ENCODE peak calls at places on chromosomes 13 and 19, in nine cellular contexts. One of them, this sample, is unnamed.

GRCh38 chr13:40442826-40443225 is 223.6 kb downstream of the FOXO1 start:
- DNase-seq in nephron progenitor cell: no peak
- DNase-seq in GM10248: no peak
- DNase-seq in kidney: no peak
- DNase-seq in fibroblast of villous mesenchyme: no peak
- DNase-seq in uterus: no peak
- DNase-seq in GM12864: no peak
- DNase-seq in left lung: no peak
- DNase-seq in hepatocyte: no peak
- DNase-seq in this sample: no peak

GRCh38 chr13:35723061-35723461 is 246.6 kb upstream of the MAB21L1 start:
- DNase-seq in nephron progenitor cell: no peak
- DNase-seq in GM10248: no peak
- DNase-seq in kidney: no peak
- DNase-seq in fibroblast of villous mesenchyme: peak
- DNase-seq in uterus: peak
- DNase-seq in GM12864: no peak
- DNase-seq in left lung: no peak
- DNase-seq in hepatocyte: no peak
- DNase-seq in this sample: no peak

GRCh38 chr13:30466841-30467252 is 1.1 kb upstream of the HMGB1 start:
- DNase-seq in nephron progenitor cell: no peak
- DNase-seq in GM10248: no peak
- DNase-seq in kidney: no peak
- DNase-seq in fibroblast of villous mesenchyme: no peak
- DNase-seq in uterus: no peak
- DNase-seq in GM12864: no peak
- DNase-seq in left lung: no peak
- DNase-seq in hepatocyte: no peak
- DNase-seq in this sample: no peak

GRCh38 chr13:43916828-43917227 is 37.1 kb downstream of the LACC1 start:
- DNase-seq in nephron progenitor cell: no peak
- DNase-seq in GM10248: no peak
- DNase-seq in kidney: no peak
- DNase-seq in fibroblast of villous mesenchyme: no peak
- DNase-seq in uterus: no peak
- DNase-seq in GM12864: no peak
- DNase-seq in left lung: no peak
- DNase-seq in hepatocyte: no peak
- DNase-seq in this sample: no peak

GRCh38 chr19:41431426-41432386 is 4.5 kb upstream of the B3GNT8 start:
- DNase-seq in nephron progenitor cell: no peak
- DNase-seq in GM10248: no peak
- DNase-seq in kidney: no peak
- DNase-seq in fibroblast of villous mesenchyme: peak
- DNase-seq in uterus: no peak
- DNase-seq in GM12864: no peak
- DNase-seq in left lung: no peak
- DNase-seq in hepatocyte: peak
- DNase-seq in this sample: no peak

GRCh38 chr19:7789447-7789846 is 26.4 kb downstream of the CLEC4M start:
- DNase-seq in nephron progenitor cell: peak
- DNase-seq in GM10248: no peak
- DNase-seq in kidney: peak
- DNase-seq in fibroblast of villous mesenchyme: no peak
- DNase-seq in uterus: no peak
- DNase-seq in GM12864: no peak
- DNase-seq in left lung: no peak
- DNase-seq in hepatocyte: no peak
- DNase-seq in this sample: no peak

GRCh38 chr13:43316997-43317396 is 293.6 kb downstream of the DNAJC15 start:
- DNase-seq in nephron progenitor cell: no peak
- DNase-seq in GM10248: no peak
- DNase-seq in kidney: no peak
- DNase-seq in fibroblast of villous mesenchyme: peak
- DNase-seq in uterus: no peak
- DNase-seq in GM12864: no peak
- DNase-seq in left lung: no peak
- DNase-seq in hepatocyte: peak
- DNase-seq in this sample: no peak

GRCh38 chr13:79867248-79867647 is 386.3 kb downstream of the NDFIP2 start:
- DNase-seq in nephron progenitor cell: no peak
- DNase-seq in GM10248: no peak
- DNase-seq in kidney: no peak
- DNase-seq in fibroblast of villous mesenchyme: peak
- DNase-seq in uterus: no peak
- DNase-seq in GM12864: no peak
- DNase-seq in left lung: no peak
- DNase-seq in hepatocyte: no peak
- DNase-seq in this sample: no peak

GRCh38 chr13:106566682-106567420 is 1.1 kb downstream of the ARGLU1 start:
- DNase-seq in nephron progenitor cell: no peak
- DNase-seq in GM10248: peak
- DNase-seq in kidney: peak
- DNase-seq in fibroblast of villous mesenchyme: peak
- DNase-seq in uterus: peak
- DNase-seq in GM12864: peak
- DNase-seq in left lung: peak
- DNase-seq in hepatocyte: peak
- DNase-seq in this sample: no peak

GRCh38 chr19:33468361-33469170 is 53.0 kb downstream of the PEPD start:
- DNase-seq in nephron progenitor cell: peak
- DNase-seq in GM10248: no peak
- DNase-seq in kidney: peak
- DNase-seq in fibroblast of villous mesenchyme: no peak
- DNase-seq in uterus: no peak
- DNase-seq in GM12864: no peak
- DNase-seq in left lung: no peak
- DNase-seq in hepatocyte: no peak
- DNase-seq in this sample: peak

GRCh38 chr13:40639226-40639681 is 27.2 kb downstream of the FOXO1 start:
- DNase-seq in nephron progenitor cell: no peak
- DNase-seq in GM10248: no peak
- DNase-seq in kidney: no peak
- DNase-seq in fibroblast of villous mesenchyme: peak
- DNase-seq in uterus: no peak
- DNase-seq in GM12864: no peak
- DNase-seq in left lung: peak
- DNase-seq in hepatocyte: no peak
- DNase-seq in this sample: no peak

GRCh38 chr13:20400774-20401173 is 124.9 kb downstream of the CRYL1 start:
- DNase-seq in nephron progenitor cell: no peak
- DNase-seq in GM10248: no peak
- DNase-seq in kidney: no peak
- DNase-seq in fibroblast of villous mesenchyme: peak
- DNase-seq in uterus: no peak
- DNase-seq in GM12864: no peak
- DNase-seq in left lung: no peak
- DNase-seq in hepatocyte: no peak
- DNase-seq in this sample: no peak

GRCh38 chr19:18120127-18120526 is 22.5 kb downstream of the MAST3 start:
- DNase-seq in nephron progenitor cell: no peak
- DNase-seq in GM10248: no peak
- DNase-seq in kidney: no peak
- DNase-seq in fibroblast of villous mesenchyme: no peak
- DNase-seq in uterus: no peak
- DNase-seq in GM12864: no peak
- DNase-seq in left lung: no peak
- DNase-seq in hepatocyte: no peak
- DNase-seq in this sample: no peak

GRCh38 chr19:22491746-22492145 is 69.6 kb upstream of the ZNF98 start:
- DNase-seq in nephron progenitor cell: no peak
- DNase-seq in GM10248: no peak
- DNase-seq in kidney: no peak
- DNase-seq in fibroblast of villous mesenchyme: no peak
- DNase-seq in uterus: no peak
- DNase-seq in GM12864: no peak
- DNase-seq in left lung: no peak
- DNase-seq in hepatocyte: no peak
- DNase-seq in this sample: no peak

GRCh38 chr13:100513987-100514670 is 74.5 kb downstream of the GGACT start:
- DNase-seq in nephron progenitor cell: no peak
- DNase-seq in GM10248: no peak
- DNase-seq in kidney: no peak
- DNase-seq in fibroblast of villous mesenchyme: peak
- DNase-seq in uterus: no peak
- DNase-seq in GM12864: no peak
- DNase-seq in left lung: no peak
- DNase-seq in hepatocyte: no peak
- DNase-seq in this sample: no peak

GRCh38 chr19:32676186-32676894 is 692 bp downstream of the RGS9BP start:
- DNase-seq in nephron progenitor cell: peak
- DNase-seq in GM10248: no peak
- DNase-seq in kidney: peak
- DNase-seq in fibroblast of villous mesenchyme: no peak
- DNase-seq in uterus: peak
- DNase-seq in GM12864: no peak
- DNase-seq in left lung: no peak
- DNase-seq in hepatocyte: peak
- DNase-seq in this sample: peak

GRCh38 chr13:91741925-91742324 is 343.5 kb downstream of the GPC5 start:
- DNase-seq in nephron progenitor cell: no peak
- DNase-seq in GM10248: no peak
- DNase-seq in kidney: no peak
- DNase-seq in fibroblast of villous mesenchyme: no peak
- DNase-seq in uterus: no peak
- DNase-seq in GM12864: no peak
- DNase-seq in left lung: no peak
- DNase-seq in hepatocyte: no peak
- DNase-seq in this sample: no peak

GRCh38 chr19:35068941-35069634 is 27.6 kb downstream of the HPN start:
- DNase-seq in nephron progenitor cell: no peak
- DNase-seq in GM10248: no peak
- DNase-seq in kidney: no peak
- DNase-seq in fibroblast of villous mesenchyme: no peak
- DNase-seq in uterus: no peak
- DNase-seq in GM12864: no peak
- DNase-seq in left lung: no peak
- DNase-seq in hepatocyte: no peak
- DNase-seq in this sample: no peak

GRCh38 chr13:24740014-24740890 is 23.7 kb upstream of the RNF17 start:
- DNase-seq in nephron progenitor cell: no peak
- DNase-seq in GM10248: no peak
- DNase-seq in kidney: no peak
- DNase-seq in fibroblast of villous mesenchyme: no peak
- DNase-seq in uterus: no peak
- DNase-seq in GM12864: no peak
- DNase-seq in left lung: no peak
- DNase-seq in hepatocyte: no peak
- DNase-seq in this sample: no peak

GRCh38 chr13:24742986-24743385 is 21.0 kb upstream of the RNF17 start:
- DNase-seq in nephron progenitor cell: no peak
- DNase-seq in GM10248: no peak
- DNase-seq in kidney: no peak
- DNase-seq in fibroblast of villous mesenchyme: no peak
- DNase-seq in uterus: no peak
- DNase-seq in GM12864: no peak
- DNase-seq in left lung: no peak
- DNase-seq in hepatocyte: no peak
- DNase-seq in this sample: no peak

GRCh38 chr13:24741791-24742190 is 22.2 kb upstream of the RNF17 start:
- DNase-seq in nephron progenitor cell: no peak
- DNase-seq in GM10248: no peak
- DNase-seq in kidney: no peak
- DNase-seq in fibroblast of villous mesenchyme: no peak
- DNase-seq in uterus: no peak
- DNase-seq in GM12864: no peak
- DNase-seq in left lung: no peak
- DNase-seq in hepatocyte: no peak
- DNase-seq in this sample: no peak

GRCh38 chr13:24742294-24742693 is 21.7 kb upstream of the RNF17 start:
- DNase-seq in nephron progenitor cell: peak
- DNase-seq in GM10248: no peak
- DNase-seq in kidney: no peak
- DNase-seq in fibroblast of villous mesenchyme: no peak
- DNase-seq in uterus: no peak
- DNase-seq in GM12864: no peak
- DNase-seq in left lung: no peak
- DNase-seq in hepatocyte: no peak
- DNase-seq in this sample: no peak

GRCh38 chr13:24741016-24741662 is 22.8 kb upstream of the RNF17 start:
- DNase-seq in nephron progenitor cell: no peak
- DNase-seq in GM10248: peak
- DNase-seq in kidney: no peak
- DNase-seq in fibroblast of villous mesenchyme: no peak
- DNase-seq in uterus: no peak
- DNase-seq in GM12864: no peak
- DNase-seq in left lung: no peak
- DNase-seq in hepatocyte: no peak
- DNase-seq in this sample: no peak
- TF ChIP-seq CTCF in nephron progenitor cell: no peak
- TF ChIP-seq CTCF in GM10248: peak
- TF ChIP-seq CTCF in kidney: no peak
- TF ChIP-seq CTCF in fibroblast of villous mesenchyme: peak
- TF ChIP-seq CTCF in uterus: no peak
- TF ChIP-seq CTCF in GM12864: peak
- TF ChIP-seq CTCF in left lung: no peak
- TF ChIP-seq CTCF in hepatocyte: peak
- TF ChIP-seq CTCF in this sample: peak

GRCh38 chr19:38543807-38544568 is 73.8 kb downstream of the MAP4K1 start:
- DNase-seq in nephron progenitor cell: no peak
- DNase-seq in GM10248: peak
- DNase-seq in kidney: peak
- DNase-seq in fibroblast of villous mesenchyme: peak
- DNase-seq in uterus: peak
- DNase-seq in GM12864: peak
- DNase-seq in left lung: peak
- DNase-seq in hepatocyte: peak
- DNase-seq in this sample: peak
- TF ChIP-seq CTCF in nephron progenitor cell: peak
- TF ChIP-seq CTCF in GM10248: peak
- TF ChIP-seq CTCF in kidney: peak
- TF ChIP-seq CTCF in fibroblast of villous mesenchyme: peak
- TF ChIP-seq CTCF in uterus: peak
- TF ChIP-seq CTCF in GM12864: no peak
- TF ChIP-seq CTCF in left lung: no peak
- TF ChIP-seq CTCF in hepatocyte: no peak
- TF ChIP-seq CTCF in this sample: peak

GRCh38 chr19:45774765-45775164 is 5.7 kb upstream of the SIX5 start:
- DNase-seq in nephron progenitor cell: no peak
- DNase-seq in GM10248: no peak
- DNase-seq in kidney: no peak
- DNase-seq in fibroblast of villous mesenchyme: no peak
- DNase-seq in uterus: no peak
- DNase-seq in GM12864: no peak
- DNase-seq in left lung: no peak
- DNase-seq in hepatocyte: no peak
- DNase-seq in this sample: no peak
- TF ChIP-seq CTCF in nephron progenitor cell: no peak
- TF ChIP-seq CTCF in GM10248: no peak
- TF ChIP-seq CTCF in kidney: no peak
- TF ChIP-seq CTCF in fibroblast of villous mesenchyme: no peak
- TF ChIP-seq CTCF in uterus: no peak
- TF ChIP-seq CTCF in GM12864: no peak
- TF ChIP-seq CTCF in left lung: no peak
- TF ChIP-seq CTCF in hepatocyte: no peak
- TF ChIP-seq CTCF in this sample: no peak

GRCh38 chr13:96822900-96823299 is 171.4 kb downstream of the OXGR1 start:
- DNase-seq in nephron progenitor cell: peak
- DNase-seq in GM10248: peak
- DNase-seq in kidney: no peak
- DNase-seq in fibroblast of villous mesenchyme: peak
- DNase-seq in uterus: no peak
- DNase-seq in GM12864: no peak
- DNase-seq in left lung: no peak
- DNase-seq in hepatocyte: peak
- DNase-seq in this sample: no peak
- TF ChIP-seq CTCF in nephron progenitor cell: peak
- TF ChIP-seq CTCF in GM10248: peak
- TF ChIP-seq CTCF in kidney: peak
- TF ChIP-seq CTCF in fibroblast of villous mesenchyme: peak
- TF ChIP-seq CTCF in uterus: no peak
- TF ChIP-seq CTCF in GM12864: peak
- TF ChIP-seq CTCF in left lung: peak
- TF ChIP-seq CTCF in hepatocyte: peak
- TF ChIP-seq CTCF in this sample: peak

This sample was measured in chondrocyte.